ENCODE peak calls at places on chromosomes 3 and 15, in seven cellular contexts. A is DND-41; E is caudate nucleus; M is heart left ventricle; Q is CD4-positive, alpha-beta T cell; K is CD8-positive, alpha-beta T cell; U is A549. R is an unnamed sample.

GRCh38 chr3:122975924-122976293 is 51.7 kb downstream of the SEMA5B start:
- DNase-seq in A (peak; percentile 51), E (no peak), M (no peak), Q (no peak), K (no peak), U (no peak), R (no peak)

GRCh38 chr3:114155370-114155821 is 23.5 kb downstream of the DRD3 start:
- DNase-seq in A (peak; percentile 35), E (no peak), M (no peak), Q (no peak), K (no peak), U (peak; percentile 61), R (no peak)

GRCh38 chr3:31948255-31948654 is 32.8 kb downstream of the OSBPL10 start:
- DNase-seq in A (no peak), E (no peak), M (no peak), Q (no peak), K (no peak), U (no peak), R (no peak)

GRCh38 chr3:51360806-51361205 is 24.3 kb upstream of the MANF start:
- DNase-seq in A (no peak), E (no peak), M (no peak), Q (no peak), K (no peak), U (no peak), R (no peak)

GRCh38 chr15:45548753-45549520 is 26.4 kb upstream of the SLC30A4 start:
- DNase-seq in A (no peak), E (no peak), M (no peak), Q (no peak), K (no peak), U (no peak), R (no peak)

GRCh38 chr15:58931985-58932384 is 1.5 kb downstream of the SLTM start:
- DNase-seq in A (no peak), E (no peak), M (no peak), Q (no peak), K (no peak), U (peak; percentile 22), R (no peak)

GRCh38 chr15:49458145-49458544 is 35.1 kb downstream of the FGF7 start:
- DNase-seq in A (no peak), E (no peak), M (no peak), Q (no peak), K (no peak), U (no peak), R (no peak)

GRCh38 chr15:31342381-31342780 is 15.7 kb downstream of the KLF13 start:
- DNase-seq in A (no peak), E (no peak), M (no peak), Q (no peak), K (no peak), U (no peak), R (no peak)

GRCh38 chr3:126461450-126462070 is 14.1 kb downstream of the ZXDC start:
- DNase-seq in A (no peak), E (no peak), M (no peak), Q (no peak), K (no peak), U (no peak), R (no peak)

GRCh38 chr3:82100378-82100777 is 338.9 kb upstream of the GBE1 start:
- DNase-seq in A (no peak), E (no peak), M (no peak), Q (no peak), K (no peak), U (peak; percentile 5), R (no peak)

GRCh38 chr3:72155391-72156064 is 370.6 kb upstream of the PROK2 start:
- DNase-seq in A (no peak), E (no peak), M (peak; percentile 72), Q (no peak), K (no peak), U (peak; percentile 56), R (no peak)

DNA sequence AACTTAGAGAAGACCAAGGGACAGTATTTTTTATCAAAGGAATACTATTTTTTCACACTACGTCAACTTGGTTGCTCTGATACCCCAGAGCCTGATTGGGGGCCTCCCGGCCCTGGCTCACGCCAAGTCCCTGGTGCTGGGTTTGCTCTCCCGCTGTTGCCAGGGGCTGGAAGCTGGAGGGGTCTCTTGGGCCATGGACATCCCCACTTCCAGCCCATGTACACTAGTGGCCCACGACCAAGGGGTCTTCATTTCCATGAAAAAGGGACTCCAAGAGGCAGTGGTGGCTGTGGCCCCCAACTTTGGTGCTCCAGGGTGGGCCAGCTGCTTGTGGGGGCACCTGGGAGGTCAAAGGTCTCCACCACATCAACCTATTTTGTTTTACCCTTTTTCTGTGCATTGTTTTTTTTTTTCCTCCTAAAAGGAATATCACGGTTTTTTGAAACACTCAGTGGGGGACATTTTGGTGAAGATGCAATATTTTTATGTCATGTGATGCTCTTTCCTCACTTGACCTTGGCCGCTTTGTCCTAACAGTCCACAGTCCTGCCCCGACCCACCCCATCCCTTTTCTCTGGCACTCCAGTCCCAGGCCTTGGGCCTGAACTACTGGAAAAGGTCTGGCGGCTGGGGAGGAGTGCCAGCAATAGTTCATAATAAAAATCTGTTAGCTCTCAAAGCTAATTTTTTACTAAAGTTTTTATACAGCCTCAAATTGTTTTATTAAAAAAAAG is 20.3 kb upstream of the BSN start:
- DNase-seq in A (no peak), E (no peak), M (no peak), Q (no peak), K (no peak), U (no peak), R (no peak)
- H3K27ac ChIP-seq in A (no peak overlapping the region), E (peak overlapping the region; percentile 91), M (no peak overlapping the region), Q (no peak overlapping the region), K (no peak overlapping the region), U (no peak overlapping the region), R (no peak overlapping the region)

GRCh38 chr3:66762888-66763287 is 235.2 kb upstream of the KBTBD8 start:
- DNase-seq in A (no peak), E (no peak), M (no peak), Q (no peak), K (no peak), U (no peak), R (no peak)
- H3K27ac ChIP-seq in A (no peak overlapping the region), E (peak overlapping the region; percentile 9), M (no peak overlapping the region), Q (no peak overlapping the region), K (no peak overlapping the region), U (no peak overlapping the region), R (no peak overlapping the region)

GRCh38 chr3:69743975-69744374 is 4.7 kb downstream of the MITF start:
- DNase-seq in A (no peak), E (no peak), M (no peak), Q (no peak), K (no peak), U (no peak), R (no peak)

GRCh38 chr3:69744507-69744906 is 5.2 kb downstream of the MITF start:
- DNase-seq in A (no peak), E (no peak), M (no peak), Q (no peak), K (no peak), U (no peak), R (no peak)

GRCh38 chr3:69746119-69746518 is 6.9 kb downstream of the MITF start:
- DNase-seq in A (no peak), E (no peak), M (no peak), Q (no peak), K (no peak), U (no peak), R (no peak)

GRCh38 chr3:69747511-69748248 is 8.4 kb downstream of the MITF start:
- DNase-seq in A (no peak), E (no peak), M (no peak), Q (no peak), K (no peak), U (no peak), R (no peak)

DNA sequence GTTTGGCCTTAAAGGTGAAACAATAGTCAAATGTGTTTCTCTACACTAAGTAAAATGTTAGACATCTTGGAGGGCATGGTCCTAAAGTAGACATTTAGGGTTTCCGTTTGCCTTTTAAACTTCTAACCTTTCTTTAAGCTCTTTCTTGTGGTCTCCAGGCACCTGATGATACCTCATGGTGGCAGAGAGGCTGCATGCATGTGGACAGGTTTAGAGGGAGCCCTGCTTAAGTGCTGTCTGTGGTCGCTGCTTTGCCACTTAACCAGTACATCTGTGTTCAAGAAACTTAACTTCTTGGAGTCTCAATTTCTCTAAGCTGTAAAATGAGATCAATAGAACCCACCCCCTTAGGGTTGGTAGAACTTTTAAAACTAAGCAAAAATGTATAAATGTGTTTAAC is 6.2 kb downstream of the MITF start:
- DNase-seq in A (no peak), E (no peak), M (no peak), Q (no peak), K (no peak), U (no peak), R (no peak)
- H3K27ac ChIP-seq in A (no peak overlapping the region), E (no peak overlapping the region), M (no peak overlapping the region), Q (no peak overlapping the region), K (no peak overlapping the region), U (no peak overlapping the region), R (no peak overlapping the region)

DNA sequence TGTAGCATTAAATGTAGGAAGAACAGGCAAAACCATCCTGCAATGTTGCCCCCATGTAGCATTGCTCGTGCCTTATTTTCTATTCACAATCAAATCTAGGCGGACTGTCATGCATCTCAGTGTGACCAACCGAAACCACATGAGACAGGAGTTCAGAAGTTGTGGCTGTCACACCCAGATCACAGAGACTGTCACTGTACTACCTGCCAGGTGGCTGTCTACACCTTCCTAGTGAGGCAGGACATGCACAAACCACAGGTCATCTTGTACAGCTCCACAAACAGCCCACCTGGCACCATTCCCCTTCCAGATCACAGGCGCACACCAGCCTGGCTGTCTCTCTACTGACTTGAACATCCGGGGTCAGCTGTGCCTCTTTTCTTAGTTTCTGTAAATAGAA is 392.8 kb downstream of the OCA2 start:
- DNase-seq in A (no peak), E (no peak), M (no peak), Q (no peak), K (no peak), U (no peak), R (no peak)
- H3K27ac ChIP-seq in A (no peak overlapping the region), E (no peak overlapping the region), M (no peak overlapping the region), Q (no peak overlapping the region), K (no peak overlapping the region), U (no peak overlapping the region), R (no peak overlapping the region)

GRCh38 chr15:83843511-83843910 is 189.6 kb downstream of the ADAMTSL3 start:
- DNase-seq in A (no peak), E (no peak), M (peak; percentile 53), Q (no peak), K (no peak), U (no peak), R (no peak)
- H3K27ac ChIP-seq in A (no peak overlapping the region), E (no peak overlapping the region), M (no peak overlapping the region), Q (no peak overlapping the region), K (no peak overlapping the region), U (no peak overlapping the region), R (no peak overlapping the region)

DNA sequence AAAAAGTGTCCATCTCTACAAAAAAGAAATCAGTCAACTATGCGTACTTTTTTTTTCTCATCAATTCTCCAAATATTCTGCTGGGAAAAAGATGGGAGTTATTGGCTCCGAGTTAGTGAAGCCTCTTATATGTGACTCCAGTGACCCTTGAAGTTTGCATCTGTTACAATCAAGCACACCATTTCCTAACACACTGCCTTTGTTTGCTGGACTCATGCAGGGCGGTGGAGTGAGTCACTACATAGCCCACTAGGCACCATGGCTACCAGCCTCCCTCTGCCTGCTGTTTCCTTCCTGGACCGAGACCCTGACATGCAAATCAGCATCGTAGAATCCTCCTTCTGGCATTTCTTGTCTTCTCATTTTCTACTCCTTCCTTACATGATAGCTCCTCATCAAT is 101.0 kb upstream of the PTX3 start:
- DNase-seq in A (no peak), E (peak; percentile 3), M (no peak), Q (no peak), K (no peak), U (peak; percentile 64), R (no peak)
- H3K27ac ChIP-seq in A (no peak overlapping the region), E (no peak overlapping the region), M (no peak overlapping the region), Q (no peak overlapping the region), K (no peak overlapping the region), U (peak overlapping the region; percentile 63), R (peak overlapping the region; percentile 20)

GRCh38 chr15:66724732-66725467 is 22.9 kb downstream of the SMAD6 start:
- DNase-seq in A (no peak), E (no peak), M (peak; percentile 6), Q (no peak), K (no peak), U (no peak), R (no peak)
- H3K27ac ChIP-seq in A (peak overlapping the region; percentile 33), E (no peak overlapping the region), M (no peak overlapping the region), Q (no peak overlapping the region), K (no peak overlapping the region), U (peak overlapping the region; percentile 45), R (no peak overlapping the region)